ENCODE peak calls at places on chromosomes 13 and 19, in five cellular contexts. B is psoas muscle, Y is tibial artery, N is tibial nerve, A is endodermal cell. W is an unnamed sample.

GRCh38 chr19:47094557-47095517 is 18.7 kb downstream of the ZC3H4 start:
- DNase-seq in N (no peak), A (peak; percentile 34), B (no peak), Y (no peak), W (no peak)

GRCh38 chr13:37797606-37798005 is 72.0 kb downstream of the TRPC4 start:
- DNase-seq in A (no peak), B (no peak), N (no peak), Y (no peak), W (no peak)

GRCh38 chr13:30551194-30551593 is 66.5 kb upstream of the USPL1 start:
- DNase-seq in N (no peak), Y (no peak), B (no peak), A (no peak), W (no peak)

GRCh38 chr13:71672527-71672926 is 194.5 kb downstream of the DACH1 start:
- DNase-seq in Y (no peak), B (no peak), N (no peak), A (no peak), W (no peak)

GRCh38 chr13:100876044-100876403 is 201.4 kb upstream of the TMTC4 start:
- DNase-seq in B (no peak), N (no peak), A (no peak), Y (no peak), W (no peak)

GRCh38 chr19:31930401-31930800 is 415.0 kb upstream of the ZNF507 start:
- DNase-seq in B (no peak), A (no peak), N (no peak), Y (no peak), W (no peak)

GRCh38 chr13:95603887-95604533 is 40.5 kb downstream of the DZIP1 start:
- DNase-seq in Y (no peak), A (no peak), N (no peak), B (no peak), W (no peak)

GRCh38 chr19:8213827-8214672 is 4.9 kb downstream of the CERS4 start:
- DNase-seq in Y (no peak), A (no peak), B (no peak), N (no peak), W (no peak)

GRCh38 chr13:114079601-114080536 is 52.6 kb downstream of the RASA3 start:
- DNase-seq in N (no peak), B (no peak), Y (peak; percentile 68), A (peak; percentile 38), W (no peak)

GRCh38 chr19:46133101-46133627 is 8.7 kb upstream of the IGFL3 start:
- DNase-seq in Y (no peak), A (peak; percentile 89), B (no peak), N (peak; percentile 7), W (peak; percentile 18)

GRCh38 chr13:80923907-80924306 is 583.0 kb upstream of the SPRY2 start:
- DNase-seq in N (no peak), A (no peak), B (no peak), Y (no peak), W (no peak)

GRCh38 chr19:46471116-46471733 is at the start of gene PNMA8A:
- DNase-seq in Y (peak; percentile 92), N (no peak), A (peak; percentile 96), B (peak; percentile 83), W (peak; percentile 20)

GRCh38 chr19:5896365-5897076 is 7.1 kb downstream of the NDUFA11 start:
- DNase-seq in N (no peak), A (no peak), B (no peak), Y (no peak), W (no peak)

GRCh38 chr19:5895890-5896289 is 7.7 kb downstream of the NDUFA11 start:
- DNase-seq in B (no peak), A (no peak), Y (no peak), N (no peak), W (no peak)

GRCh38 chr19:5899728-5900526 is 3.7 kb downstream of the NDUFA11 start:
- DNase-seq in N (no peak), A (no peak), Y (no peak), B (no peak), W (no peak)

GRCh38 chr19:5895409-5895808 is 8.2 kb downstream of the NDUFA11 start:
- DNase-seq in A (no peak), N (no peak), Y (no peak), B (no peak), W (no peak)

DNA sequence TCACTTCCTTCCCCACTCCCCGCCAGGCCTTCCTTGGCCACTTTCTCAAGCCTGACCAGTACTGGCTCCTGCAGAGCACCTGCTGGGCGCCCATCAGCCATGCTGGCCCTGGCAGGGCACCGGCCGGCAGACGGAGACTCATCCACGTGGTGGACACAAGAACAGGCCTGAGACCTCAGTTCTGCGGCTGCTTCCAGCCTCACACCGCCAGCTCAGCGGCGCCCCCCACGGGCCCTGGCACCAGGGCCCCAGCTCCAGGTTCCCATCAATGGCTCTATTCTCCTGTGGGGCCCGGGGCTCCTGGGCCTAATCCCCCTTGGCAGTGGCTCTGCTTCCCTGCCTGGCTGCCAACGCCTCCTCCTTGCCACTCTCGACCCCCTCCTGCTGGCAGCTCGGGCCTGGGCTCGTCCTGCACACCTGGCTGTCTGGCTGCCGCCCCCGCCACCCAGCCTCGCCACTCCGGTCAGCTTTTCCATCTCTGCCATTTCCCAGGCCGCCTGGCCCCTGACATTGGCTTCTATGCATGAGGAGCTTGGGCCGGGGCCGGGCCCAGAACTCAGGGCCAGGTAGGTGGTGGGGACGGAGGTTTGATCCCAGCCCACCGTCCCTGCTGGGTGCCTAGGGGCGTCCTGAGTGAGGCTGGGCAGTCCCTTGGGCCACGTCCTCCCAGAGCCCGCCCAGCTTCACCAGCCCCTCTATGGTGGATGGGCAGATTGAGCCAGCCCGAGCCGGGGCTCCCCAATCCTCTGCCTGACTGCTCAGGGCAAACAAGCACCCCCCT is 6.2 kb downstream of the NDUFA11 start:
- DNase-seq in A (peak; percentile 76), B (no peak), Y (no peak), N (no peak), W (no peak)
- H3K4me3 ChIP-seq in A (no peak overlapping the region), B (no peak overlapping the region), Y (no peak overlapping the region), N (no peak overlapping the region), W (no peak overlapping the region)

GRCh38 chr19:53961523-53962345 is 1.0 kb upstream of the CACNG8 start:
- DNase-seq in Y (no peak), N (no peak), A (no peak), B (no peak), W (no peak)

GRCh38 chr19:53962887-53963435 is at the start of gene CACNG8:
- DNase-seq in B (no peak), A (no peak), Y (no peak), N (no peak), W (no peak)

GRCh38 chr19:53960886-53961285 is 1.9 kb upstream of the CACNG8 start:
- DNase-seq in B (no peak), A (no peak), Y (no peak), N (no peak), W (no peak)

GRCh38 chr19:53966931-53967330 is 4.2 kb downstream of the CACNG8 start:
- DNase-seq in N (no peak), Y (no peak), A (no peak), B (no peak), W (no peak)

DNA sequence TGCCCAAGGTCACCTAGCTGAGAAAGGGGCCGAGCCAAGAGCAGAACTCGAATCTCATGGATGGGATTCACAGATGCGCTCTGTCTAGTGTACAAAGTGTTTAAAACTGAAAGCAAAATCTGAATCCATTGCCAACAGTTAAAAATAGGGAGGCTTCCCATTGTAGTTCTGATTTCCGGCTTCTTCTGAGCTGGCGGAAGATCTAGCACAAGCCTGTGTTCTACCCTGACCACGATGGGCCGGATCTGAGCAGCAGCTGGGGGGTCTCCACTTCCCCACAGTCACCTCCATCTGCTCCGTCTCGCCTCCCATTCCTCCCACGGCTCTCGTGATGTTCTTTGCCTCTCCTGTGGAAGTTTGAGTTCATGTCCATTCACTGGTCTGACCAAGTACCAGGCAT is 2.4 kb downstream of the CACNG8 start:
- DNase-seq in B (no peak), A (no peak), Y (no peak), N (no peak), W (no peak)
- H3K27me3 ChIP-seq in B (peaks cover 22% of the 10 kb centered on the region), A (peaks cover 50% of the 10 kb centered on the region), Y (peaks cover 66% of the 10 kb centered on the region), N (peaks cover 51% of the 10 kb centered on the region), W (peaks cover 55% of the 10 kb centered on the region)

GRCh38 chr19:50204811-50205675 is 1.6 kb downstream of the MYH14 start:
- DNase-seq in A (peak; percentile 97), B (peak; percentile 65), Y (no peak), N (no peak), W (peak; percentile 84)

GRCh38 chr19:50202399-50202798 is 1.0 kb upstream of the MYH14 start:
- DNase-seq in A (no peak), N (no peak), Y (no peak), B (no peak), W (no peak)

GRCh38 chr19:50204081-50204428 is 633 bp downstream of the MYH14 start:
- DNase-seq in B (no peak), Y (no peak), A (no peak), N (no peak), W (no peak)

GRCh38 chr19:50202962-50203280 is 501 bp upstream of the MYH14 start:
- DNase-seq in N (no peak), Y (no peak), A (no peak), B (no peak), W (no peak)

GRCh38 chr19:50203281-50204080 is at the start of gene MYH14:
- DNase-seq in N (peak; percentile 57), Y (no peak), B (peak; percentile 91), A (peak; percentile 98), W (peak; percentile 91)
- H3K4me3 ChIP-seq in N (peak within 1 kb of the TSS; percentile 49), Y (peak within 1 kb of the TSS; percentile 3), B (peak within 1 kb of the TSS; percentile 84), A (no peak within 1 kb of the TSS), W (peak within 1 kb of the TSS; percentile 70)

GRCh38 chr13:112638157-112638750 is 50.3 kb upstream of the TUBGCP3 start:
- DNase-seq in Y (no peak), B (no peak), A (peak; percentile 64), N (no peak), W (no peak)

GRCh38 chr13:112635323-112635722 is 47.4 kb upstream of the TUBGCP3 start:
- DNase-seq in A (peak; percentile 48), N (no peak), Y (no peak), B (no peak), W (no peak)

GRCh38 chr13:112638919-112639318 is 50.9 kb upstream of the ATP11A start:
- DNase-seq in B (no peak), A (peak; percentile 30), Y (peak; percentile 1), N (no peak), W (no peak)

GRCh38 chr13:112636401-112636975 is 48.5 kb upstream of the TUBGCP3 start:
- DNase-seq in N (no peak), Y (no peak), B (no peak), A (peak; percentile 36), W (no peak)

GRCh38 chr13:112637017-112637801 is 49.3 kb upstream of the TUBGCP3 start:
- DNase-seq in N (no peak), B (no peak), Y (no peak), A (peak; percentile 64), W (no peak)
- H3K27me3 ChIP-seq in N (peaks cover 51% of the 10 kb centered on the region), B (peaks cover 6% of the 10 kb centered on the region), Y (peaks cover 64% of the 10 kb centered on the region), A (peaks cover 27% of the 10 kb centered on the region), W (peaks cover 18% of the 10 kb centered on the region)

GRCh38 chr13:49998714-49999624 is 2.1 kb downstream of the TRIM13 start:
- DNase-seq in A (peak; percentile 83), N (no peak), Y (no peak), B (no peak), W (no peak)
- H3K4me3 ChIP-seq in A (peak overlapping the region; percentile 98), N (peak overlapping the region; percentile 84), Y (peak overlapping the region; percentile 91), B (peak overlapping the region; percentile 86), W (peak overlapping the region; percentile 97)

GRCh38 chr19:1770866-1771576 is 17.7 kb downstream of the ONECUT3 start:
- DNase-seq in N (no peak), A (no peak), Y (no peak), B (no peak), W (no peak)
- H3K27me3 ChIP-seq in N (peaks cover 96% of the 10 kb centered on the region), A (peaks cover 98% of the 10 kb centered on the region), Y (peaks cover 93% of the 10 kb centered on the region), B (peaks cover 41% of the 10 kb centered on the region), W (peaks cover 93% of the 10 kb centered on the region)

GRCh38 chr19:16067205-16067938 is 8.9 kb upstream of the TPM4 start:
- DNase-seq in N (no peak), A (no peak), B (peak; percentile 40), Y (peak; percentile 96), W (no peak)
- H3K4me3 ChIP-seq in N (no peak overlapping the region), A (no peak overlapping the region), B (peak overlapping the region; percentile 41), Y (peak overlapping the region; percentile 91), W (peak overlapping the region; percentile 20)